ENCODE peak calls at places on chromosomes 6 and 20, in seven cellular contexts. One of them, this sample, is unnamed.

GRCh38 chr6:28747631-28748157 is 176.1 kb downstream of the TRIM27 start:
- DNase-seq in DMS79 treated with DMSO at 0.1 percent for 48 hours: no peak
- DNase-seq in naive thymus-derived CD8-positive, alpha-beta T cell: no peak
- DNase-seq in activated gamma-delta T cell treated with Interleukin-2 at 50 U/mL for 16 hours: no peak
- DNase-seq in fibroblast of gingiva: peak; percentile 83
- DNase-seq in NCI-H524: peak; percentile 71
- DNase-seq in nucleus accumbens: no peak
- DNase-seq in this sample: no peak

GRCh38 chr6:23013776-23014175 is 444.4 kb downstream of the HDGFL1 start:
- DNase-seq in nucleus accumbens: no peak
- DNase-seq in naive thymus-derived CD8-positive, alpha-beta T cell: no peak
- DNase-seq in activated gamma-delta T cell treated with Interleukin-2 at 50 U/mL for 16 hours: no peak
- DNase-seq in NCI-H524: no peak
- DNase-seq in DMS79 treated with DMSO at 0.1 percent for 48 hours: no peak
- DNase-seq in fibroblast of gingiva: peak; percentile 57
- DNase-seq in this sample: no peak

GRCh38 chr20:41138527-41139226 is 1.3 kb downstream of the PLCG1 start:
- DNase-seq in DMS79 treated with DMSO at 0.1 percent for 48 hours: no peak
- DNase-seq in NCI-H524: no peak
- DNase-seq in fibroblast of gingiva: no peak
- DNase-seq in nucleus accumbens: no peak
- DNase-seq in activated gamma-delta T cell treated with Interleukin-2 at 50 U/mL for 16 hours: peak; percentile 50
- DNase-seq in naive thymus-derived CD8-positive, alpha-beta T cell: no peak
- DNase-seq in this sample: peak; percentile 29

GRCh38 chr6:41577865-41578713 is 31.9 kb downstream of the FOXP4 start:
- DNase-seq in nucleus accumbens: no peak
- DNase-seq in DMS79 treated with DMSO at 0.1 percent for 48 hours: peak; percentile 39
- DNase-seq in fibroblast of gingiva: no peak
- DNase-seq in NCI-H524: peak; percentile 82
- DNase-seq in naive thymus-derived CD8-positive, alpha-beta T cell: no peak
- DNase-seq in activated gamma-delta T cell treated with Interleukin-2 at 50 U/mL for 16 hours: no peak
- DNase-seq in this sample: no peak

GRCh38 chr6:132132420-132132819 is 181.2 kb upstream of the CCN2 start:
- DNase-seq in activated gamma-delta T cell treated with Interleukin-2 at 50 U/mL for 16 hours: no peak
- DNase-seq in DMS79 treated with DMSO at 0.1 percent for 48 hours: no peak
- DNase-seq in nucleus accumbens: no peak
- DNase-seq in fibroblast of gingiva: peak; percentile 45
- DNase-seq in NCI-H524: no peak
- DNase-seq in naive thymus-derived CD8-positive, alpha-beta T cell: no peak
- DNase-seq in this sample: no peak

GRCh38 chr20:62178316-62179161 is 4.3 kb upstream of the MTG2 start:
- DNase-seq in activated gamma-delta T cell treated with Interleukin-2 at 50 U/mL for 16 hours: no peak
- DNase-seq in DMS79 treated with DMSO at 0.1 percent for 48 hours: no peak
- DNase-seq in NCI-H524: no peak
- DNase-seq in nucleus accumbens: no peak
- DNase-seq in fibroblast of gingiva: no peak
- DNase-seq in naive thymus-derived CD8-positive, alpha-beta T cell: no peak
- DNase-seq in this sample: no peak

GRCh38 chr6:5337573-5337972 is 76.3 kb downstream of the FARS2 start:
- DNase-seq in activated gamma-delta T cell treated with Interleukin-2 at 50 U/mL for 16 hours: no peak
- DNase-seq in naive thymus-derived CD8-positive, alpha-beta T cell: no peak
- DNase-seq in fibroblast of gingiva: peak; percentile 62
- DNase-seq in nucleus accumbens: no peak
- DNase-seq in NCI-H524: no peak
- DNase-seq in DMS79 treated with DMSO at 0.1 percent for 48 hours: no peak
- DNase-seq in this sample: no peak

GRCh38 chr6:170278743-170279094 is 12.2 kb downstream of the DLL1 start:
- DNase-seq in activated gamma-delta T cell treated with Interleukin-2 at 50 U/mL for 16 hours: no peak
- DNase-seq in fibroblast of gingiva: no peak
- DNase-seq in NCI-H524: no peak
- DNase-seq in DMS79 treated with DMSO at 0.1 percent for 48 hours: no peak
- DNase-seq in nucleus accumbens: no peak
- DNase-seq in naive thymus-derived CD8-positive, alpha-beta T cell: no peak
- DNase-seq in this sample: no peak

GRCh38 chr6:29679962-29680361 is 990 bp downstream of the ZFP57 start:
- DNase-seq in naive thymus-derived CD8-positive, alpha-beta T cell: no peak
- DNase-seq in nucleus accumbens: no peak
- DNase-seq in DMS79 treated with DMSO at 0.1 percent for 48 hours: no peak
- DNase-seq in NCI-H524: no peak
- DNase-seq in fibroblast of gingiva: no peak
- DNase-seq in activated gamma-delta T cell treated with Interleukin-2 at 50 U/mL for 16 hours: no peak
- DNase-seq in this sample: no peak

GRCh38 chr6:142945071-142945445 is at the start of gene HIVEP2:
- DNase-seq in naive thymus-derived CD8-positive, alpha-beta T cell: peak; percentile 77
- DNase-seq in NCI-H524: no peak
- DNase-seq in activated gamma-delta T cell treated with Interleukin-2 at 50 U/mL for 16 hours: peak; percentile 75
- DNase-seq in fibroblast of gingiva: peak; percentile 84
- DNase-seq in nucleus accumbens: peak; percentile 70
- DNase-seq in DMS79 treated with DMSO at 0.1 percent for 48 hours: peak; percentile 55
- DNase-seq in this sample: peak; percentile 86